ENCODE peak calls at places on chromosomes 5 and 9, in four cellular contexts. Q is tibial nerve, D is IMR-90, X is lower leg skin. K is an unnamed sample.
A peak's percentile ranks its signal among the peaks of the same experiment; 100 is the strongest.

GRCh38 chr9:110591526-110591925 is 12.0 kb upstream of the SVEP1 start:
- DNase-seq in Q (no peak), X (no peak), D (peak; percentile 49), K (no peak)

GRCh38 chr5:102711525-102712240 is 43.4 kb upstream of the PAM start:
- DNase-seq in D (peak; percentile 22), X (no peak), Q (no peak), K (no peak)

GRCh38 chr5:143200781-143201398 is 202.6 kb downstream of the NR3C1 start:
- DNase-seq in D (peak; percentile 81), X (peak; percentile 34), Q (no peak), K (no peak)

GRCh38 chr9:7454490-7455110 is 345.0 kb downstream of the DMAC1 start:
- DNase-seq in X (no peak), D (no peak), Q (no peak), K (no peak)

GRCh38 chr5:107743357-107744000 is 72.7 kb upstream of the EFNA5 start:
- DNase-seq in Q (no peak), D (peak; percentile 54), X (no peak), K (no peak)

GRCh38 chr9:89536145-89536574 is 38.2 kb upstream of the SEMA4D start:
- DNase-seq in Q (no peak), X (no peak), D (no peak), K (no peak)

GRCh38 chr5:141511771-141512325 is 23.0 kb downstream of the PCDHGC5 start:
- DNase-seq in D (no peak), X (no peak), Q (no peak), K (no peak)

GRCh38 chr5:175680463-175680862 is 22.6 kb downstream of the HRH2 start:
- DNase-seq in Q (no peak), X (no peak), D (no peak), K (no peak)

GRCh38 chr9:103545260-103545659 is 548.8 kb upstream of the SMC2 start:
- DNase-seq in Q (no peak), D (no peak), X (no peak), K (no peak)

GRCh38 chr5:6733411-6734242 is 20.4 kb downstream of the TENT4A start:
- DNase-seq in D (peak; percentile 94), Q (no peak), X (no peak), K (no peak)

GRCh38 chr5:140785905-140786686 is at the start of gene PCDHA1:
- DNase-seq in X (no peak), Q (no peak), D (no peak), K (no peak)

GRCh38 chr5:176547811-176548210 is 1.3 kb upstream of the CDHR2 start:
- DNase-seq in D (no peak), Q (no peak), X (no peak), K (no peak)

GRCh38 chr9:79360387-79361347 is 211.1 kb upstream of the TLE4 start:
- DNase-seq in Q (no peak), D (peak; percentile 48), X (no peak), K (no peak)

GRCh38 chr9:86589273-86589672 is 235.1 kb upstream of the TUT7 start:
- DNase-seq in D (no peak), Q (no peak), X (no peak), K (no peak)

GRCh38 chr5:165328856-165329255 is 1823.4 kb downstream of the MAT2B start:
- DNase-seq in D (peak; percentile 33), X (no peak), Q (no peak), K (no peak)

GRCh38 chr5:55836191-55836590 is 15.0 kb upstream of the IL31RA start:
- DNase-seq in D (no peak), X (no peak), Q (no peak), K (no peak)

GRCh38 chr9:134396825-134397224 is 70.6 kb downstream of the RXRA start:
- DNase-seq in Q (no peak), X (no peak), D (no peak), K (no peak)

GRCh38 chr5:135670588-135670987 is 91.8 kb upstream of the CXCL14 start:
- DNase-seq in D (no peak), Q (no peak), X (no peak), K (no peak)

GRCh38 chr5:14364096-14364495 is 217.5 kb upstream of the OTULINL start:
- DNase-seq in D (no peak), X (no peak), Q (no peak), K (no peak)

GRCh38 chr5:98775962-98776687 is 2.7 kb downstream of the RGMB start:
- DNase-seq in X (no peak), D (peak; percentile 81), Q (no peak), K (no peak)

GRCh38 chr5:125160787-125161502 is 414.5 kb upstream of the ZNF608 start:
- DNase-seq in X (no peak), Q (no peak), D (peak; percentile 7), K (no peak)

GRCh38 chr5:74516217-74516636 is 124.3 kb downstream of the ENC1 start:
- DNase-seq in X (no peak), D (peak; percentile 49), Q (no peak), K (no peak)

GRCh38 chr9:82170079-82170662 is 181.6 kb downstream of the SPATA31D1 start:
- DNase-seq in D (no peak), Q (no peak), X (no peak), K (no peak)

GRCh38 chr5:41882765-41883164 is 12.5 kb upstream of the OXCT1 start:
- DNase-seq in Q (no peak), X (no peak), D (no peak), K (no peak)

GRCh38 chr5:25550793-25551192 is 906.0 kb upstream of the CDH10 start:
- DNase-seq in X (no peak), D (no peak), Q (no peak), K (no peak)

GRCh38 chr5:25554077-25554476 is 909.3 kb upstream of the CDH10 start:
- DNase-seq in X (no peak), Q (no peak), D (no peak), K (no peak)

GRCh38 chr5:25553082-25553481 is 908.3 kb upstream of the CDH10 start:
- DNase-seq in D (no peak), X (no peak), Q (no peak), K (no peak)
- TF ChIP-seq POLR2A in D (no peak), X (no peak), Q (no peak), K (no peak)

GRCh38 chr5:76927961-76928360 is 24.9 kb upstream of the CRHBP start:
- DNase-seq in Q (no peak), X (no peak), D (no peak), K (no peak)

GRCh38 chr5:76930083-76930482 is 22.8 kb upstream of the CRHBP start:
- DNase-seq in D (no peak), Q (no peak), X (no peak), K (no peak)

GRCh38 chr5:76926329-76927105 is 26.3 kb upstream of the CRHBP start:
- DNase-seq in D (no peak), X (no peak), Q (no peak), K (no peak)
- TF ChIP-seq POLR2A in D (no peak), X (no peak), Q (no peak), K (no peak)

DNA sequence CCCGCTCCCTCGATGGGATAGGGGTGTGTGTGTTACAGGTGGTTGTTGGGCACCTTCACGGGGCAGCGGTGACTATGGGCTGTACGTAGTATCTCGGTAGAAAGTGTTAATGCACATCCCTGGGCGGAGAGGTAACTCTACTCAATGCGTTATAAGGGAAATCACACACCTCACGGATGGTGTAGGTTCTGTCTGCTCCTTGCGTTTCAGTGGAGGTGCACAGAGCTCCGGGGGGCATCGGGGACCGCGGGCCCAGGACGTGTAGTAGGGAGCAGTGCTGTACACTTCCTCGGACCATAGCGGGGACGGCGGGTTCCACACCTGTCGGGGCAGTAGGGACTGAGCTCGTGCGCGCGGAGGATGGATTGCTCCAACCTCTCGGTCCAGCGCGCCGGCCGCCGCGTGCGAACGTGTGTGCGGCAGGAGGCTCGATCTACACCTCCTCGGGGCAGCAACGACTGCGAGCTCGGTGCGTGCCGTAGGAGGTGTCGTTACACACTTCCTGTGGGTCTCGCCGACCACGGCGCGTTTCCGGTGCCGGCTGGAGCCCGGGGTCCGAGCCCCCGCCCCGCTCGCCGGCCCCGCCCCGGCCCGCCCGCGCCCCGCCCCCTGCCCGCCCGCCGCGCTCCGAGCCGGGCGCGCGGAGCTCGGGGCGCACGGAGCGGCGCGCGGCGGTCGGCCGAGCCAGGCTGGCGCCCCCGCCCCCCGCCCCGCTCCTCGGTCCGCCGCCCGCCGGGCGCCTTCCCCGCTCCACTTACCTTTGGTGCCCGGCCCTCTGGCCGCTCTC is at the start of gene KIAA1958:
- DNase-seq in D (peak; percentile 73), Q (peak; percentile 9), X (peak; percentile 30), K (peak; percentile 83)
- TF ChIP-seq POLR2A in D (no peak), Q (peak; percentile 28), X (no peak), K (peak; percentile 98)

DNA sequence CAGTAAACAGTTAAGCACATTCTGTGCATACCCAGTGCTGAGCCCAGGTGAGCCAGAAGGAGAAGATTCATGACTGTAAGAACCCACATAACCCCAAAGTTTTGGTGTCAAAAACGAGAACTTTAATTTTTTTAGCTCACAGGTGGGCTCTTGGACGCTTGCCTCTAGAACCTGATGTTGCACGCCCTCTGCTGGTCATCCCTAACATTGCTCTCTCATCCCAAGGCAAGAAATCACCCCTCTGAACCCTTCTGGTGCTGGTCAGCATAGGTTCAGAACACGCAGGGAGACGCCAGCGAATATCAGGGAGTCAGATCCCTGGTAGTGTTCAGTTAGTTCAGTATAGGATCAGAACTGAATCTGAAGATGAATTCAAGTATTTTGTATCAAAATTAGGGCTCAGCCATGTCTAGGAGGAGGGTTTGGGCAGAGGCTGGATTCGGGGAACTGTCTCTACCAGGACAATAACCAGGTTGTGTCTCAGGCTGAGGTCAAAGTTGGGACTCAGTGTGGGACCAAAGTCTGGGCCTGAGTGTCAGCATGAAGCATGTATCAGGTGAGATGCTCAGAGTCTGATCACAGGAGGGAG is 4.1 kb upstream of the DNAJB5 start:
- DNase-seq in D (peak; percentile 63), X (no peak), Q (peak; percentile 73), K (no peak)
- TF ChIP-seq POLR2A in D (no peak), X (no peak), Q (no peak), K (no peak)

GRCh38 chr9:127698985-127699670 is 7.7 kb upstream of the CFAP157 start:
- DNase-seq in D (peak; percentile 92), X (peak; percentile 98), Q (peak; percentile 98), K (peak; percentile 88)
- TF ChIP-seq POLR2A in D (no peak), X (no peak), Q (peak; percentile 76), K (no peak)

DNA sequence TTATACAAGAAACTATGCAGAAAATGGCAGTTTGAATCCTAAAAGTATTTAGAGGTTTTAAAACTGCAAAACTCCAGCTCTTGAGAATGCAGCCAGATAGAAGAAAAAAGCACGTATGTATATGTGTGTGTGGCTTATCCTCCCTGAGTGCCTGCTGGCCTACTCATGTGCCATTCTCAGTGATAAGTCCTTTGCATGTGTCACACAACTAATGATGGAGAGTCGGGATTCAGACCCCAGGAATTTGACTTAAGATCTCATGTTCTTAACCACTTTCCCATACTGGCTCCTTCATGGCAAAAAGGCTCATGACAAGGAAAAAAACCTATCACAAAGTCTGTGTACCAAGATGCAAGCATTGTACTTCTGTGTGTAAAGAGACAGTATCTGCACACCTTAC is 26.6 kb downstream of the SMARCA2 start:
- DNase-seq in X (no peak), D (peak; percentile 52), Q (no peak), K (no peak)
- TF ChIP-seq POLR2A in X (no peak), D (no peak), Q (no peak), K (no peak)

GRCh38 chr9:69173891-69174644 is at the start of gene TJP2:
- DNase-seq in D (peak; percentile 75), X (peak; percentile 38), Q (no peak), K (peak; percentile 57)
- TF ChIP-seq POLR2A in D (peak; percentile 88), X (no peak), Q (no peak), K (peak; percentile 65)